ENCODE peak calls at places on chromosomes 16 and 17, in six cellular contexts. E is transverse colon, F is A549, N is germinal center, H is left ventricle myocardium inferior, Q is NCI-H2081. P is an unnamed sample.

GRCh38 chr17:83178533-83179201 is 99.3 kb downstream of the METRNL start:
- DNase-seq in E (no peak), F (no peak), N (no peak), H (no peak), Q (peak), P (no peak)

GRCh38 chr17:49746791-49747490 is 17.0 kb downstream of the FAM117A start:
- DNase-seq in E (peak), F (no peak), N (peak), H (no peak), Q (no peak), P (no peak)

GRCh38 chr16:27425961-27426360 is 24.0 kb downstream of the IL21R start:
- DNase-seq in E (no peak), F (no peak), N (no peak), H (no peak), Q (no peak), P (no peak)

GRCh38 chr16:68235105-68235881 is 634 bp downstream of the ESRP2 start:
- DNase-seq in E (peak), F (no peak), N (no peak), H (no peak), Q (no peak), P (peak)

GRCh38 chr17:46056800-46057304 is 57.8 kb downstream of the STH start:
- DNase-seq in E (no peak), F (peak), N (no peak), H (no peak), Q (no peak), P (no peak)

GRCh38 chr17:74147436-74147835 is 56.0 kb upstream of the RPL38 start:
- DNase-seq in E (no peak), F (no peak), N (no peak), H (no peak), Q (no peak), P (no peak)

GRCh38 chr17:67675481-67675880 is 42.3 kb upstream of the NOL11 start:
- DNase-seq in E (no peak), F (no peak), N (no peak), H (no peak), Q (peak), P (peak)

GRCh38 chr17:61624951-61625350 is 33.9 kb upstream of the NACA2 start:
- DNase-seq in E (no peak), F (no peak), N (no peak), H (no peak), Q (no peak), P (no peak)

GRCh38 chr16:27676807-27677206 is 126.9 kb downstream of the KATNIP start:
- DNase-seq in E (no peak), F (no peak), N (no peak), H (no peak), Q (no peak), P (no peak)

GRCh38 chr17:55735784-55736405 is 13.2 kb upstream of the TMEM100 start:
- DNase-seq in E (peak), F (peak), N (peak), H (no peak), Q (no peak), P (peak)

GRCh38 chr17:38572665-38573365 is 32.9 kb downstream of the SRCIN1 start:
- DNase-seq in E (no peak), F (peak), N (peak), H (no peak), Q (peak), P (peak)

GRCh38 chr16:66188786-66189725 is 177.4 kb upstream of the CDH5 start:
- DNase-seq in E (no peak), F (no peak), N (no peak), H (no peak), Q (no peak), P (no peak)

GRCh38 chr16:1688807-1689560 is 10.9 kb downstream of the JPT2 start:
- DNase-seq in E (no peak), F (peak), N (no peak), H (no peak), Q (no peak), P (no peak)

GRCh38 chr16:82040296-82040695 is 5.2 kb downstream of the HSD17B2 start:
- DNase-seq in E (no peak), F (no peak), N (no peak), H (no peak), Q (no peak), P (no peak)

GRCh38 chr17:20938244-20938643 is 104.6 kb downstream of the USP22 start:
- DNase-seq in E (no peak), F (no peak), N (no peak), H (no peak), Q (no peak), P (no peak)

GRCh38 chr17:55285340-55286301 is 20.9 kb downstream of the HLF start:
- DNase-seq in E (peak), F (peak), N (no peak), H (peak), Q (no peak), P (peak)

GRCh38 chr17:34527908-34528470 is 51.4 kb upstream of the TMEM132E start:
- DNase-seq in E (no peak), F (peak), N (no peak), H (no peak), Q (no peak), P (no peak)

GRCh38 chr17:4014148-4014927 is 50.1 kb upstream of the ATP2A3 start:
- DNase-seq in E (no peak), F (no peak), N (no peak), H (no peak), Q (no peak), P (no peak)

GRCh38 chr16:82240111-82240510 is 70.1 kb upstream of the MPHOSPH6 start:
- DNase-seq in E (no peak), F (no peak), N (no peak), H (no peak), Q (no peak), P (no peak)

GRCh38 chr16:46747777-46748651 is at the start of gene MYLK3:
- DNase-seq in E (no peak), F (no peak), N (no peak), H (peak), Q (no peak), P (no peak)

GRCh38 chr16:69311533-69312388 is 611 bp downstream of the VPS4A start:
- DNase-seq in E (peak), F (peak), N (peak), H (no peak), Q (no peak), P (peak)

GRCh38 chr16:21208429-21208828 is 2.9 kb downstream of the ZP2 start:
- DNase-seq in E (no peak), F (no peak), N (no peak), H (no peak), Q (no peak), P (no peak)

GRCh38 chr16:28097500-28097899 is 34.0 kb upstream of the GSG1L start:
- DNase-seq in E (no peak), F (no peak), N (no peak), H (no peak), Q (no peak), P (no peak)

P was measured in COR-L47.